ENCODE peak calls at places on chromosomes 5 and 9, in five cellular contexts. N is ovary, T is Peyer's patch, I is gastrocnemius medialis, O is uterus. M is an unnamed sample.

GRCh38 chr5:147290261-147290660 is 55.4 kb downstream of the STK32A start:
- DNase-seq in N (no peak), I (no peak), T (no peak), O (no peak), M (no peak)

GRCh38 chr5:177471610-177472356 is 1.7 kb downstream of the DBN1 start:
- DNase-seq in I (peak), O (no peak), N (no peak), T (no peak), M (no peak)

GRCh38 chr5:134577796-134578577 is 52.5 kb downstream of the JADE2 start:
- DNase-seq in I (peak), T (peak), O (peak), N (peak), M (peak)

GRCh38 chr5:146520731-146521130 is 4.7 kb upstream of the GPR151 start:
- DNase-seq in N (no peak), T (no peak), O (no peak), I (no peak), M (no peak)

GRCh38 chr5:147763791-147764525 is 18.6 kb downstream of the JAKMIP2 start:
- DNase-seq in T (no peak), N (no peak), O (no peak), I (no peak), M (no peak)

GRCh38 chr5:32076699-32077695 is 97.1 kb downstream of the GOLPH3 start:
- DNase-seq in T (no peak), O (peak), N (no peak), I (peak), M (peak)

GRCh38 chr9:89878003-89878411 is 273.2 kb downstream of the GADD45G start:
- DNase-seq in N (peak), T (peak), O (peak), I (peak), M (no peak)

GRCh38 chr5:54704825-54705224 is 187.3 kb downstream of the SNX18 start:
- DNase-seq in O (no peak), T (no peak), N (no peak), I (no peak), M (no peak)

GRCh38 chr5:179422840-179423523 is 77.7 kb upstream of the ADAMTS2 start:
- DNase-seq in T (no peak), I (no peak), O (no peak), N (no peak), M (no peak)

GRCh38 chr5:74598731-74599624 is 41.5 kb downstream of the ENC1 start:
- DNase-seq in I (no peak), O (no peak), N (no peak), T (no peak), M (no peak)

GRCh38 chr5:1887400-1888360 is 5.0 kb upstream of the IRX4 start:
- DNase-seq in O (no peak), I (no peak), N (no peak), T (no peak), M (no peak)

GRCh38 chr9:105994970-105995369 is 300.6 kb downstream of the TMEM38B start:
- DNase-seq in T (no peak), N (no peak), O (no peak), I (peak), M (no peak)

GRCh38 chr9:111992523-111992922 is 95.9 kb downstream of the UGCG start:
- DNase-seq in O (no peak), T (no peak), I (no peak), N (no peak), M (no peak)

GRCh38 chr9:108787664-108788048 is 68.1 kb downstream of the ACTL7B start:
- DNase-seq in T (no peak), I (no peak), N (no peak), O (no peak), M (no peak)

GRCh38 chr5:152004095-152004494 is 79.4 kb upstream of the GLRA1 start:
- DNase-seq in N (no peak), T (no peak), I (no peak), O (no peak), M (no peak)

GRCh38 chr9:121478816-121479676 is 20.6 kb downstream of the GGTA1 start:
- DNase-seq in O (no peak), T (no peak), I (no peak), N (no peak), M (no peak)

GRCh38 chr5:14834584-14835540 is 36.7 kb downstream of the ANKH start:
- DNase-seq in N (no peak), O (no peak), I (no peak), T (no peak), M (no peak)

GRCh38 chr5:148794729-148795590 is 31.5 kb upstream of the ADRB2 start:
- DNase-seq in O (no peak), T (no peak), N (no peak), I (no peak), M (no peak)

GRCh38 chr5:68418230-68418629 is 202.7 kb downstream of the PIK3R1 start:
- DNase-seq in N (no peak), O (peak), T (no peak), I (peak), M (peak)

GRCh38 chr5:157252741-157253465 is 13.0 kb upstream of the CYFIP2 start:
- DNase-seq in N (no peak), T (peak), O (no peak), I (no peak), M (no peak)

GRCh38 chr9:76198336-76198735 is 195.9 kb downstream of the RFK start:
- DNase-seq in T (no peak), N (no peak), I (no peak), O (no peak), M (no peak)

GRCh38 chr5:37737326-37738056 is 102.3 kb downstream of the GDNF start:
- DNase-seq in N (no peak), I (no peak), T (no peak), O (no peak), M (no peak)

GRCh38 chr9:132079391-132080071 is at the start of gene MED27:
- DNase-seq in T (peak), O (peak), N (peak), I (peak), M (peak)
- TF ChIP-seq POLR2A in T (no peak), O (peak), N (no peak), I (peak), M (peak)

GRCh38 chr9:14690986-14691730 is 2.1 kb downstream of the ZDHHC21 start:
- DNase-seq in N (no peak), I (no peak), O (no peak), T (no peak), M (no peak)

GRCh38 chr9:14692536-14692917 is 705 bp downstream of the ZDHHC21 start:
- DNase-seq in I (no peak), T (no peak), O (no peak), N (no peak), M (peak)

GRCh38 chr9:14692918-14693861 is at the start of gene ZDHHC21:
- DNase-seq in O (peak), T (peak), N (peak), I (peak), M (peak)
- TF ChIP-seq POLR2A in O (peak), T (peak), N (no peak), I (no peak), M (peak)

DNA sequence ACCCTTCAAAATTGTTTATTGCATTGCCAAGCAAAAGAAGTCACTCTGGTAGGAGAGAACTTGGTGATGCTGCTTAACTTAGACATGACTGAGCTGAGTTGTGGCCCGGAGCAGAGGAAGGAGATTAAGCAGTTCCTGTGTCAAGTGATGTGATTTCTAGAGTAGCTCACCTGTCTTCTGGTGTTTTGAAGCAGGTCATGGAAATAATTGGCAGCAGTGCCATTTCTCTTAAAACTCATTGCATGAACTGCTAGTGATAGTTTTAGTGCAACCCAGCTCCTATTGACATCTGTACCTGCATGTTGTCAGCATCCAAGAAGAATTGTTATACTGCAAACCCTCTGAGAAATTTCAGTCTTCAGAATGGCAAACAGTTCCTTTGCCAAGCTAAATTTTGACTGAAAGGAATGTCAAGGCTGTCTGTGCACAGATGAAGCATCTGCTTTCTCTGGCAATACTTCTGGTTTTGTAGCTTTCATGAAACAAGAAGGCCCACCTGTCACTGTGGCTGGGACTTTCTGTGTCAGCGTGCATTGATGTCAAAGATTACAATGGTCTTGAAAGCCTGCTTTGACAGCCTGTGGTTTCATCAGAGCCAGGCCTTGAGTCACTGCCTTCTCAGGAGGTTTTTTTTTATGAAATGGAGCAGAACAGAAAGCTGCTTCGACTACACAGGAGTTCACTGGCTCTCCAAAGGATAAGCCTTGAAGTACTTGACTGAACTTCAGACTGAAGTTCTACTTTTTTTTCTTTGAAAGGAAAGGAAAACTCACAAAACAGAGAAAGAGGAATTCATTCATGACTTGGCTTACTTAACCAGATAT is 90.6 kb downstream of the RALGPS1 start:
- DNase-seq in T (no peak), O (no peak), N (no peak), I (no peak), M (no peak)
- TF ChIP-seq POLR2A in T (no peak), O (no peak), N (no peak), I (no peak), M (no peak)

DNA sequence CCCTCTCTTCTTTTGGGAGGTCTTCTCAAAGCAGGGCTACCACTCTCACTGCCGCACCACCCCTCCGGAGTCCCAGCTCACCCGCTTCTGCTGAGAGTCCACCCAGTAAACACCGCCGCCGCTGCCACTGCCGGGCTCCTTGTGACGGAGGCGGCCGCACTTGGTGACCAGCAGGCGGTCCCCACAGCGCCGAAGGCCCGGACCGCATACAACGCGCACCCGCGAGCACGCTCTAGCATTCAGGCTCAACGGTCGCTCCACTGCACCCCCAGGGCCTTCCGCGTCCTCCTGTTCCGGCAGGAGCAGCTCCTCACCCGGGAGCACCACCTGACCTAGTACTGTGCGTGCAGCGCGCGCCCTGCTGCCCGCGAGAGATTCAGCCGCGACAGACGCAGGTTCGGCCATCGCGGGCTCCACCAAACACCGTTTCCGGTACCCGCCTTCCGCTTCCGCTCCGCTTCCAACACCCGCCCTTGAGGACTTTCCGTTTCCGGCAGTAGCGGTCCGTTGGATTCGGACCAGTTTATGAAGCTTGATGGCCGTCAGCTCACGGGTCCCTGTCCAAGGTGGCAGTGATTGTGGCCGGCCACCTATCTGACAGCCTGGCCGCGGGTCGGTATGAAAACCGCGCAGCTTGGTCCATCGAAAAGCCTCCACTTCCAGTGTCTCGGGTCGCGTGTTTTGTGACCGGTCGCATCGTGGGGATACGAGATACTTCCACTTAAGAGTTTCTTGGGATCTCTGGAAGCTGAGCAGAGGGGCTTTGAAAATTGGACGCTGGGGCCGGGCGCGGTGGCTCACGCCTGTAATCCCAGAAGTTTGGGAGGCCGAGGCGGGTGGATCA is at the start of gene EXOSC3:
- DNase-seq in T (peak), I (peak), O (peak), N (peak), M (peak)
- TF ChIP-seq POLR2A in T (peak), I (peak), O (peak), N (peak), M (peak)

GRCh38 chr5:136000937-136001336 is 27.9 kb upstream of the TGFBI start:
- DNase-seq in N (no peak), I (no peak), T (no peak), O (no peak), M (no peak)
- TF ChIP-seq POLR2A in N (no peak), I (no peak), T (no peak), O (no peak), M (no peak)

GRCh38 chr9:13279284-13280162 is at the start of gene MPDZ:
- DNase-seq in I (peak), T (no peak), O (peak), N (peak), M (peak)
- TF ChIP-seq POLR2A in I (peak), T (no peak), O (peak), N (peak), M (no peak)

DNA sequence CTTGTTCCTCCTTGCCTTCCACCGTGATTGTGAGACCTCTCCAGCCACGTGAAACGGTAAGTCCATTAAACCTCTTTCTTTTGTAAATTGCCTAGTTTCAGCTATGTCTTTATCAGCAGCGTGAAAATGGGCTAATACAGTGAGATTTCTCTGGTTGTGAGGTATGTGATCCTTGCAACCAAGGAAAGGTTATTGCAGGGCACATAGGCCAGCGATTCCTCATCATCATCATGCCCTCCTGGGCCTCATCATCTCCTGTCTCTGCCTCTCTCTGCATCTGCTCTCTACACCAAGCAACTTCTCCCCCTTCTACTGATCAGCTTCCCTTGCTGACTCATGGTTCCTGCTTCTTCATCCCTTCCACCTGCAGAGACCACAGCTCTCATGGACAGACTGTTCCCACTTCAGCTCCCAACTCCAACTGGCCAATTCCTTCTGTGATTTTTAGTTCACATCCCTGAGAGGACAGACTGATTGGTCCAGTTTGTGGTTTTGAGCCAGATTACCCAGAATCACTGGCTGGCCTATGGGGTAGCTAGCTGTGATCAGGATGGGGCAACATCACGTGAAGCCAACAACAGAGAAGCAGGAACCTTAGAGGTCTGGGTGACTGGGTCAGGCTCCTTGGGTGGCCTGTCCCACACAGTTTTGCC is 53.1 kb downstream of the LIX1 start:
- DNase-seq in O (no peak), I (no peak), T (no peak), N (no peak), M (no peak)
- TF ChIP-seq POLR2A in O (no peak), I (no peak), T (no peak), N (no peak), M (no peak)

M was measured in erythroblast.